ENCODE peak calls at places on chromosomes 2 and 18, in ten cellular contexts. K is RWPE1, A is GM12865, C is right atrium auricular region, T is glutamatergic neuron, X is fibroblast of pulmonary artery, L is gastrocnemius medialis, U is mucosa of descending colon, I is HFF-Myc, N is cardiac fibroblast. G is an unnamed sample.

GRCh38 chr2:11703700-11704099 is 33.7 kb upstream of the NTSR2 start:
- DNase-seq in X (peak; percentile 21), K (no peak), C (no peak), U (no peak), T (no peak), I (no peak), A (no peak), N (peak; percentile 76), L (no peak), G (no peak)

GRCh38 chr2:191618046-191618788 is 59.7 kb upstream of the NABP1 start:
- DNase-seq in X (no peak), T (no peak), U (no peak), N (no peak), C (no peak), K (no peak), A (no peak), L (no peak), I (no peak), G (no peak)

GRCh38 chr2:113237604-113238003 is 41.1 kb downstream of the PAX8 start:
- DNase-seq in N (no peak), A (no peak), C (no peak), X (no peak), U (no peak), L (no peak), I (no peak), T (no peak), K (no peak), G (no peak)

GRCh38 chr18:48820483-48821250 is 130.1 kb downstream of the SMAD7 start:
- DNase-seq in L (peak; percentile 1), N (no peak), T (peak; percentile 4), U (no peak), I (no peak), K (no peak), C (peak; percentile 42), A (peak; percentile 93), X (no peak), G (no peak)

GRCh38 chr2:123453046-123453445 is 572.0 kb upstream of the CNTNAP5 start:
- DNase-seq in L (no peak), N (no peak), K (no peak), A (no peak), C (no peak), T (no peak), U (no peak), I (no peak), X (no peak), G (no peak)

GRCh38 chr2:161044095-161044874 is 115.9 kb upstream of the TANK start:
- DNase-seq in L (no peak), C (no peak), A (no peak), U (no peak), T (no peak), I (no peak), X (peak; percentile 31), K (no peak), N (peak; percentile 38), G (no peak)

GRCh38 chr2:71611247-71611646 is 157.9 kb downstream of the DYSF start:
- DNase-seq in C (peak; percentile 38), T (no peak), I (no peak), X (no peak), K (no peak), L (no peak), N (no peak), A (no peak), U (peak; percentile 11), G (no peak)

GRCh38 chr2:181399046-181399445 is 58.1 kb upstream of the ITGA4 start:
- DNase-seq in L (no peak), A (peak; percentile 11), T (no peak), N (no peak), K (no peak), C (no peak), X (no peak), U (no peak), I (no peak), G (no peak)

GRCh38 chr2:222448806-222449205 is 24.5 kb downstream of the SGPP2 start:
- DNase-seq in X (peak; percentile 96), K (no peak), I (peak; percentile 65), C (no peak), N (peak; percentile 69), U (no peak), T (no peak), A (no peak), L (no peak), G (no peak)

GRCh38 chr2:172672114-172672513 is 63.5 kb upstream of the RAPGEF4 start:
- DNase-seq in U (no peak), K (no peak), L (no peak), I (no peak), N (peak; percentile 48), C (no peak), T (no peak), X (no peak), A (no peak), G (no peak)

GRCh38 chr2:23330214-23330613 is 54.8 kb upstream of the KLHL29 start:
- DNase-seq in X (peak; percentile 11), K (peak; percentile 13), I (no peak), A (peak; percentile 37), T (no peak), U (no peak), C (no peak), L (no peak), N (peak; percentile 15), G (no peak)

GRCh38 chr18:13291299-13291698 is 72.7 kb downstream of the LDLRAD4 start:
- DNase-seq in A (no peak), T (no peak), I (no peak), K (no peak), U (no peak), L (no peak), N (no peak), X (no peak), C (no peak), G (no peak)

GRCh38 chr2:74548285-74548918 is 5.3 kb downstream of the LOXL3 start:
- DNase-seq in I (no peak), T (no peak), N (no peak), U (no peak), L (no peak), K (no peak), A (no peak), C (no peak), X (no peak), G (no peak)

GRCh38 chr2:170817247-170817998 is 736 bp downstream of the GAD1 start:
- DNase-seq in T (peak; percentile 47), X (peak; percentile 10), I (no peak), L (no peak), A (peak; percentile 25), C (no peak), U (peak; percentile 39), N (peak; percentile 38), K (peak; percentile 31), G (no peak)

DNA sequence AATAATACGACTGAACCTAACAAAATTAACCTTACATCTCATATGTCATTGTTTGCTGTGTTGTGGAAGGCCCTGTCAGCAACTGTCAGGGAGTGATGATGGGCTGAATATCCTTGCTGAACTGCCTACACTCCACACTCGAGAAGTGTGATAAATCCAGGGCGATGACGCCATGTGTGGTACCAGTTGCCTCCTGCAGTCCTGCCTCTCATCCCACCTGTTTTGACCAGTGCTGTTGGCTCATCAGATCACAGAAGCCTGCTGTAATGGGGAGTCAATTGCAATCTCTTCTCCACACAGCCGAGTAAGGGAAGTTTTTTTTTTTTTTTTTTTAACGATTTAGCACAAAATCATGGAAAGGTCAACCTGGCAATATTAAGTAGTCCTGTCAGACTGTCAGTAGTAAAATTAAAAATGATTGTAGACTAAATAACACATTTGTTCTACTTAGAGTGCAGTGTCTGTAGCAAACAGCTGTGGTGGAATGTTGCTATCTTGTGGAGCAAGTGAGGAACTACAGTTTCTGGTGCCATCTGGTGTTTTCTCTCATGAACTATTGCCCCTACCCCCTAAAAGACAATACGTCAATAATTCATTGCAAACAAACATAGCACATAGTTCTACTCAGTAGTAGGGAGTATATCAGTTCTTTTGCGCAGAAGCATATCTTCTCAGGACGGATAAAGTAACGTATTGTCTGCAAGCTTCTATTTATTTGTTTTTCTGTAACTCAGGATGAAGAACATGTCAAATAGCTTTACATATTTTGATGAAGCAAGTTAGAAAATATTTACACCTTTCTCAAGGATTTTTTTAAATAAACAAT is 347.6 kb downstream of the CTNNA2 start:
- DNase-seq in X (peak; percentile 1), N (peak; percentile 34), A (no peak), L (no peak), K (peak; percentile 27), C (no peak), I (no peak), T (no peak), U (no peak), G (no peak)
- TF ChIP-seq CTCF in X (no peak), N (peak; percentile 32), A (no peak), L (no peak), K (peak; percentile 13), C (peak; percentile 30), I (peak; percentile 35), T (peak; percentile 47), U (no peak), G (peak; percentile 40)

GRCh38 chr2:4175343-4175742 is 472.0 kb downstream of the DCDC2C start:
- DNase-seq in X (no peak), A (peak; percentile 1), K (no peak), N (no peak), C (no peak), I (no peak), L (no peak), U (no peak), T (no peak), G (no peak)
- TF ChIP-seq CTCF in X (no peak), A (no peak), K (no peak), N (no peak), C (no peak), I (no peak), L (no peak), U (no peak), T (no peak), G (no peak)

GRCh38 chr2:174343638-174344455 is 9.1 kb downstream of the SP9 start:
- DNase-seq in L (no peak), I (no peak), C (no peak), X (no peak), T (peak; percentile 36), K (no peak), U (no peak), A (no peak), N (no peak), G (no peak)

GRCh38 chr2:174342600-174343342 is 8.0 kb downstream of the SP9 start:
- DNase-seq in C (no peak), U (no peak), A (no peak), K (no peak), L (no peak), N (no peak), X (no peak), I (no peak), T (peak; percentile 42), G (no peak)

GRCh38 chr2:174343343-174343637 is 8.5 kb downstream of the SP9 start:
- DNase-seq in T (no peak), L (no peak), X (no peak), A (no peak), K (no peak), C (no peak), U (no peak), N (no peak), I (no peak), G (no peak)

GRCh38 chr2:174341995-174342571 is 7.3 kb downstream of the SP9 start:
- DNase-seq in A (no peak), L (no peak), T (no peak), N (no peak), U (peak; percentile 35), X (no peak), I (no peak), C (no peak), K (no peak), G (no peak)

GRCh38 chr2:174344716-174345472 is 10.1 kb downstream of the SP9 start:
- DNase-seq in C (no peak), T (no peak), A (no peak), K (no peak), I (peak; percentile 31), X (peak; percentile 54), L (no peak), U (no peak), N (peak; percentile 67), G (no peak)
- TF ChIP-seq CTCF in C (peak; percentile 30), T (peak; percentile 62), A (peak; percentile 7), K (peak; percentile 51), I (peak; percentile 22), X (peak; percentile 21), L (no peak), U (no peak), N (peak; percentile 31), G (peak; percentile 49)

GRCh38 chr18:59219672-59220163 is at the start of gene GRP:
- DNase-seq in T (peak; percentile 36), I (no peak), A (no peak), K (no peak), N (no peak), C (no peak), L (no peak), X (no peak), U (no peak), G (peak; percentile 43)
- TF ChIP-seq CTCF in T (no peak), I (no peak), A (no peak), K (no peak), N (no peak), C (no peak), L (no peak), X (no peak), U (no peak), G (no peak)

G was measured in D721Med.